ENCODE peak calls at places on chromosomes 6 and 20, in five cellular contexts. W, S, P, J and Y are unnamed samples.

GRCh38 chr6:157014871-157015270 is 237.7 kb downstream of the ARID1B start:
- DNase-seq in W (no peak), S (no peak), P (no peak), J (no peak), Y (no peak)

GRCh38 chr6:31588871-31589650 is 3.0 kb downstream of the LST1 start:
- DNase-seq in W (no peak), S (no peak), P (no peak), J (peak), Y (no peak)

GRCh38 chr6:16179970-16180431 is 51.1 kb downstream of the MYLIP start:
- DNase-seq in W (no peak), S (no peak), P (no peak), J (no peak), Y (no peak)

GRCh38 chr6:75282706-75283105 is 1.9 kb downstream of the TMEM30A start:
- DNase-seq in W (no peak), S (no peak), P (no peak), J (no peak), Y (no peak)

GRCh38 chr6:960356-960755 is 267.4 kb upstream of the EXOC2 start:
- DNase-seq in W (no peak), S (no peak), P (no peak), J (no peak), Y (no peak)

GRCh38 chr20:45969712-45970634 is 2.0 kb downstream of the ZNF335 start:
- DNase-seq in W (no peak), S (peak), P (peak), J (no peak), Y (no peak)

GRCh38 chr20:61031101-61031830 is 220.8 kb upstream of the CDH4 start:
- DNase-seq in W (no peak), S (no peak), P (peak), J (no peak), Y (no peak)

GRCh38 chr20:44736170-44737021 is 9.3 kb upstream of the KCNK15 start:
- DNase-seq in W (no peak), S (peak), P (no peak), J (peak), Y (no peak)

GRCh38 chr6:33384581-33385020 is 7.0 kb upstream of the KIFC1 start:
- DNase-seq in W (no peak), S (no peak), P (no peak), J (peak), Y (no peak)

GRCh38 chr6:2108700-2109306 is 136.6 kb downstream of the GMDS start:
- DNase-seq in W (no peak), S (no peak), P (no peak), J (no peak), Y (no peak)

GRCh38 chr6:105484238-105485161 is 81.6 kb upstream of the PREP start:
- DNase-seq in W (no peak), S (peak), P (no peak), J (no peak), Y (no peak)

GRCh38 chr6:18262812-18263560 is 1.3 kb downstream of the DEK start:
- DNase-seq in W (no peak), S (peak), P (no peak), J (no peak), Y (no peak)

GRCh38 chr6:108254436-108255410 is 6.1 kb downstream of the SNX3 start:
- DNase-seq in W (no peak), S (no peak), P (no peak), J (no peak), Y (no peak)

GRCh38 chr6:111971866-111972532 is 81.9 kb upstream of the CCN6 start:
- DNase-seq in W (no peak), S (no peak), P (no peak), J (no peak), Y (no peak)

GRCh38 chr6:25898289-25898977 is 24.4 kb upstream of the SLC17A3 start:
- DNase-seq in W (no peak), S (no peak), P (no peak), J (no peak), Y (no peak)

GRCh38 chr6:47934023-47934422 is 152.2 kb downstream of the OPN5 start:
- DNase-seq in W (no peak), S (no peak), P (no peak), J (peak), Y (no peak)

GRCh38 chr6:146913842-146914562 is 290.2 kb upstream of the STXBP5 start:
- DNase-seq in W (peak), S (no peak), P (peak), J (peak), Y (peak)

GRCh38 chr20:23114018-23114417 is 27.9 kb upstream of the CD93 start:
- DNase-seq in W (no peak), S (no peak), P (no peak), J (no peak), Y (no peak)

GRCh38 chr6:170186006-170186908 is 104.6 kb downstream of the DLL1 start:
- DNase-seq in W (no peak), S (no peak), P (peak), J (no peak), Y (no peak)

GRCh38 chr6:87029711-87030314 is 65.1 kb downstream of the CGA start:
- DNase-seq in W (peak), S (peak), P (no peak), J (no peak), Y (no peak)

GRCh38 chr6:149368065-149368464 is 32.0 kb upstream of the SUMO4 start:
- DNase-seq in W (no peak), S (peak), P (no peak), J (no peak), Y (no peak)

GRCh38 chr20:58963060-58963584 is 17.9 kb upstream of the NELFCD start:
- DNase-seq in W (no peak), S (no peak), P (no peak), J (no peak), Y (no peak)
- TF ChIP-seq CTCF in W (no peak), S (no peak), P (no peak), J (no peak), Y (no peak)

GRCh38 chr6:158266131-158266530 is 46.1 kb upstream of the TULP4 start:
- DNase-seq in W (no peak), S (no peak), P (peak), J (no peak), Y (no peak)
- TF ChIP-seq CTCF in W (no peak), S (no peak), P (no peak), J (no peak), Y (no peak)

DNA sequence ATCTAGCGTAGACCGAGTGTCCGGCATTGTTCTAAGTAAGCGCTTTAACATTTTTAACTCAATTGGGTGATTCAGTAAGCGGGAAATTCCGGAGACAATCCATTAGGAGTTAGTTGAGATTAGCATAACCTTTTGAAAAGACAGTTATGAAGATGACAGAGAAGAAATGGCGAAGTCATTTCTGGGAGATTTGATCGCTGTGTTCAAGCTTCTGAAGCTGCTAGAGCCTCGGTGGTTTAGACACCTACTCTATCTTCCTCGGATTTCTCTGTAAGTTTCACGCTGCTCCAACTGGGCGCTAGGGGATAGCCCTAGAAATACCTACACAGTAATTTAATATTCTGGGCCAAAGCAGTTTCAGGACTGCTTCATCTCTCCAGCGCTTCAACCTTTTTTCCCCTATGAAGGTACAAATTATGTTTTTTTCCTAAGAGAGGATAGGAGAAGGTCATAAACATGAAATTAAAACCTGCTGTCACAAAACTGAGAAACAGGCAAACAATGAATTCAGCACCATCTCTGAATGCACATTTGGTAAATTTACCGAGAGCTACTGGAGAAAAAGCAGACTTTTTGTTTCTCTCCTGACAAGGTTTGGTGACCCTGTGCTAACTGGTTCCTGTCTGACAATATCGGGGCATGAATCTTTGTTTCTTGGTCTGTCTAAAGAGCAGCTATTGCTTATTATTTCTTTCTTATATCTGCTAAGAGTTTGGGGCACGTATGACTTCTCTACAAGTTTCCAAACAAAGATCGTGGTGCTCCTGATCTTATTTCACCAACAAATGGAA is 22.4 kb downstream of the ZNF311 start:
- DNase-seq in W (peak), S (no peak), P (no peak), J (no peak), Y (no peak)
- TF ChIP-seq CTCF in W (peak), S (no peak), P (no peak), J (no peak), Y (no peak)

DNA sequence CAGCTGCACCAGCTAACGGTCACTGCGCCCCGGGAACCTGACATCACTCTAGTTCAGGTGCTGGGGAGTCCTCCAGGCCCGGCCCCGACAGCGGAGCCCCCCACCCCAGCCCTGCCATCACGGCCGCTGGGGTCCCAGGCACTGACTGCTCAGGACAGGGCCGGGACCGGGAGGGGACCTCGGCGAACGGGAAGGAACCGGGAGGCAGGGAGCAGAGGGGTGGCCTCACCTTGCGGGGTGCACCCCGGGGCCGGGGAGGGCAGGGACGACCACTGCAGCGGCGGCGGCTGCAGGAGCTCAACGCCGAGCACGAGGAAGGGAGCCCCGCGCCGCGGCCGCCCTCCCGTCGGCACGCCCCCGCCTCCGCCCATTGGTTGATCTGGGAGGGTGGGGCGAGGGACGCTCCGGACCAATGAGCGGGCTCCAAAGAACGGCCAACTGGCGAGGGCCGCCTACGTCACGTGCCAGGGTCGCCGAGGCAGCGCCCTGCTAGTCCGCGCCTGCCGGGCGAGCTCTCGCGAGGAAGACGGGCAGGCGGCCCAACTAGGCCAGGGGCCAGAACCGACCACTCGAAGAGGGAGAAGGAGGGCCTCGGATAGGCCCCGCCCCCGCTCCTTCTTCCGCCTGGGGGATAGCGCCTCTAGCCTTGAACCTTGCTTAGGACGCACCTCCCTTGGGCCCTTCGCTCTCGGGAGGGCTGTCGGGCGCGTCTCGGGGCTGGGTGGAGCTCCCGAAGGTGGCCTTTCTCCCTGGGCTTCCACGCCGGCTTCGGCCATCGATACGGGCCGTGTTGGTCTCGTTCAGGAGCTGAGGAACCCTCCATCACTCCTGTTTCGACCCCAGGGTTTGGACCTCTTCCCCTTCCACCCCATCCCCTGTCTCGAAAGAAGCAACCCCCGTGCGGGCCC is at the start of gene ADISSP:
- DNase-seq in W (no peak), S (peak), P (peak), J (peak), Y (peak)
- TF ChIP-seq CTCF in W (peak), S (no peak), P (no peak), J (no peak), Y (no peak)

DNA sequence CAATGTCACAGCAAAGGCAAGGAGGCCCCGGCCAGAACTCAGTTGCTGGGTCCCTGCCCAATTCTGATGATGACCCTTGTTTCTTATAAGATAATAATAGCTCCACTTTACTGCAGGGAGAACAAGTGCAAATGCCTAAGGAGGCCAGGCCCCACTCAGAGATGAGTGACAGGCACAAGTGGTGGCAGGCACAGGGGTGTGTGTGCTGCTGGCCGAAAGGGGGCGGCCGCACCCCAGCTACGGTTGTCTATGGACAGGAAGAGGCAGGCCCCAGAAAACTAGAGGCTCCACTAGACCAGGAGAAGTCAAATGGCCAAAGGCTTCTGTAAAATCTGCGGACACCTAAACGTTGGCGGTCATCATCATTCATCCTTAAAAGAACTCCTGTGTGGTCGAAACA is 28.5 kb downstream of the GNAS-AS1 start:
- DNase-seq in W (no peak), S (no peak), P (no peak), J (no peak), Y (no peak)
- TF ChIP-seq CTCF in W (no peak), S (no peak), P (no peak), J (no peak), Y (no peak)

DNA sequence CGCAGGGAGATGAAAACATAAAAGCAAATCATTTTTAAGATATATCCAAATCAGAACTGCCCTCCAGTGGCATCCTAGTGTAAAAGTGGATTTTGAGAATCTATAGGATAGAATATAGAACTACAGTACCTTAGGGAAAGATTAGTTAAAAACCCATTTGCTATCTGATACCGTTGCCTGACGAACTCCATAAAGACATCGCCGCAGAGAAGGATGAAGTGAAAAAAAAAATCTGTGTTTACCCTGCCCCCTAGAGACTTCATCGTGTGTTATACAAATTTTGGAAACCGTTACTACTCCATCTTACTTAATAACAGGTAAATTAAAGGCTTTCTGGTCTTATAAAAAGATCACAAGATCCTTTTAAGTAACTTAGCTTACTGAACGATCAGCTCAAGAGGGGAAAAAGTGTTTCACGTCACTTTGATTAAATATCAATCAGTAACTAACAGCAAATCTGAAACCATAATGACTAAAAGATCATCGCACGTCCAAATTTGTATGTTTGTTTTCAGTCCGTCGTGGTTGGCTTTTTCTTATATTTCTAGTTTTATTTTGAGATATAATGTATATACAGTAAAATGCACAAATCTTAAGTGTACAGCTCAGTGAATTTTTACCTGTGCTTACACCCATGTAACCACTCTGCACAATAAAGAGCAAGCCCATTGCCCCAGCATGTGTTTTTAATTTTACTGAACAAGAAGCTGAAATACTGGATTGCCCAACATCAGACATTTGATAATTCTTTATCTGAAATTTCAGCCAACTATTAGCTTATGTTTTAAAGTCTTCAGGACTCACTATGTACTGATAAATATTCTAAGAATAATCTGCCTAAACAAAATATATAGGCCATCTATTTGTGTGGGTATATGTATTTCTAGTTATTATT is 879 bp upstream of the MCM3 start:
- DNase-seq in W (no peak), S (peak), P (no peak), J (no peak), Y (no peak)
- TF ChIP-seq CTCF in W (peak), S (no peak), P (no peak), J (no peak), Y (no peak)

GRCh38 chr20:18066421-18067333 is 9.0 kb upstream of the OVOL2 start:
- DNase-seq in W (no peak), S (no peak), P (peak), J (no peak), Y (no peak)
- TF ChIP-seq CTCF in W (peak), S (no peak), P (no peak), J (peak), Y (no peak)